ENCODE peak calls at places on chromosomes 7 and 10, in ten cellular contexts. One of them, this sample, is unnamed.

GRCh38 chr10:88437411-88437810 is 145.7 kb downstream of the RNLS start:
- DNase-seq in cardiac septum: no peak
- DNase-seq in H4: no peak
- DNase-seq in GM18507: no peak
- DNase-seq in T-helper 1 cell: no peak
- DNase-seq in C1 segment of cervical spinal cord: no peak
- DNase-seq in activated effector memory CD4-positive, alpha-beta T cell treated with anti-CD3 and anti-CD28 coated beads, Interleukin-2, amount 50 U/mL, for 16 hours: no peak
- DNase-seq in NAMALWA: no peak
- DNase-seq in posterior cingulate gyrus: no peak
- DNase-seq in Caco-2: no peak
- DNase-seq in this sample: no peak

GRCh38 chr7:107078517-107078966 is 34.0 kb downstream of the PRKAR2B start:
- DNase-seq in cardiac septum: no peak
- DNase-seq in H4: no peak
- DNase-seq in GM18507: no peak
- DNase-seq in T-helper 1 cell: no peak
- DNase-seq in C1 segment of cervical spinal cord: no peak
- DNase-seq in activated effector memory CD4-positive, alpha-beta T cell treated with anti-CD3 and anti-CD28 coated beads, Interleukin-2, amount 50 U/mL, for 16 hours: no peak
- DNase-seq in NAMALWA: no peak
- DNase-seq in posterior cingulate gyrus: no peak
- DNase-seq in Caco-2: no peak
- DNase-seq in this sample: no peak

GRCh38 chr7:30997316-30997715 is 33.6 kb downstream of the GHRHR start:
- DNase-seq in cardiac septum: no peak
- DNase-seq in H4: no peak
- DNase-seq in GM18507: no peak
- DNase-seq in T-helper 1 cell: no peak
- DNase-seq in C1 segment of cervical spinal cord: no peak
- DNase-seq in activated effector memory CD4-positive, alpha-beta T cell treated with anti-CD3 and anti-CD28 coated beads, Interleukin-2, amount 50 U/mL, for 16 hours: no peak
- DNase-seq in NAMALWA: no peak
- DNase-seq in posterior cingulate gyrus: no peak
- DNase-seq in Caco-2: no peak
- DNase-seq in this sample: no peak

GRCh38 chr7:140003913-140004382 is 58.8 kb downstream of the PARP12 start:
- DNase-seq in cardiac septum: no peak
- DNase-seq in H4: peak
- DNase-seq in GM18507: peak
- DNase-seq in T-helper 1 cell: no peak
- DNase-seq in C1 segment of cervical spinal cord: no peak
- DNase-seq in activated effector memory CD4-positive, alpha-beta T cell treated with anti-CD3 and anti-CD28 coated beads, Interleukin-2, amount 50 U/mL, for 16 hours: no peak
- DNase-seq in NAMALWA: peak
- DNase-seq in posterior cingulate gyrus: no peak
- DNase-seq in Caco-2: peak
- DNase-seq in this sample: no peak

GRCh38 chr10:100338434-100339036 is 8.5 kb upstream of the SCD start:
- DNase-seq in cardiac septum: peak
- DNase-seq in H4: peak
- DNase-seq in GM18507: no peak
- DNase-seq in T-helper 1 cell: peak
- DNase-seq in C1 segment of cervical spinal cord: peak
- DNase-seq in activated effector memory CD4-positive, alpha-beta T cell treated with anti-CD3 and anti-CD28 coated beads, Interleukin-2, amount 50 U/mL, for 16 hours: peak
- DNase-seq in NAMALWA: peak
- DNase-seq in posterior cingulate gyrus: peak
- DNase-seq in Caco-2: peak
- DNase-seq in this sample: peak

GRCh38 chr10:103676058-103676785 is 179.2 kb downstream of the SH3PXD2A start:
- DNase-seq in cardiac septum: no peak
- DNase-seq in H4: no peak
- DNase-seq in GM18507: no peak
- DNase-seq in T-helper 1 cell: no peak
- DNase-seq in C1 segment of cervical spinal cord: no peak
- DNase-seq in activated effector memory CD4-positive, alpha-beta T cell treated with anti-CD3 and anti-CD28 coated beads, Interleukin-2, amount 50 U/mL, for 16 hours: no peak
- DNase-seq in NAMALWA: no peak
- DNase-seq in posterior cingulate gyrus: no peak
- DNase-seq in Caco-2: peak
- DNase-seq in this sample: no peak

GRCh38 chr7:92527300-92528187 is 776 bp downstream of the PEX1 start:
- DNase-seq in cardiac septum: no peak
- DNase-seq in H4: peak
- DNase-seq in GM18507: peak
- DNase-seq in T-helper 1 cell: peak
- DNase-seq in C1 segment of cervical spinal cord: no peak
- DNase-seq in activated effector memory CD4-positive, alpha-beta T cell treated with anti-CD3 and anti-CD28 coated beads, Interleukin-2, amount 50 U/mL, for 16 hours: peak
- DNase-seq in NAMALWA: peak
- DNase-seq in posterior cingulate gyrus: peak
- DNase-seq in Caco-2: peak
- DNase-seq in this sample: no peak

GRCh38 chr10:63681965-63682704 is 160.9 kb downstream of the REEP3 start:
- DNase-seq in cardiac septum: no peak
- DNase-seq in H4: peak
- DNase-seq in GM18507: no peak
- DNase-seq in T-helper 1 cell: no peak
- DNase-seq in C1 segment of cervical spinal cord: no peak
- DNase-seq in activated effector memory CD4-positive, alpha-beta T cell treated with anti-CD3 and anti-CD28 coated beads, Interleukin-2, amount 50 U/mL, for 16 hours: no peak
- DNase-seq in NAMALWA: no peak
- DNase-seq in posterior cingulate gyrus: no peak
- DNase-seq in Caco-2: no peak
- DNase-seq in this sample: no peak

GRCh38 chr10:115659616-115660015 is 566.5 kb downstream of the ATRNL1 start:
- DNase-seq in cardiac septum: no peak
- DNase-seq in H4: no peak
- DNase-seq in GM18507: no peak
- DNase-seq in T-helper 1 cell: no peak
- DNase-seq in C1 segment of cervical spinal cord: no peak
- DNase-seq in activated effector memory CD4-positive, alpha-beta T cell treated with anti-CD3 and anti-CD28 coated beads, Interleukin-2, amount 50 U/mL, for 16 hours: no peak
- DNase-seq in NAMALWA: no peak
- DNase-seq in posterior cingulate gyrus: no peak
- DNase-seq in Caco-2: no peak
- DNase-seq in this sample: no peak

GRCh38 chr10:88062798-88063472 is 199.5 kb downstream of the PTEN start:
- DNase-seq in cardiac septum: no peak
- DNase-seq in H4: no peak
- DNase-seq in GM18507: no peak
- DNase-seq in T-helper 1 cell: no peak
- DNase-seq in C1 segment of cervical spinal cord: no peak
- DNase-seq in activated effector memory CD4-positive, alpha-beta T cell treated with anti-CD3 and anti-CD28 coated beads, Interleukin-2, amount 50 U/mL, for 16 hours: no peak
- DNase-seq in NAMALWA: no peak
- DNase-seq in posterior cingulate gyrus: no peak
- DNase-seq in Caco-2: no peak
- DNase-seq in this sample: no peak

GRCh38 chr7:5550831-5551230 is 127.2 kb upstream of the TNRC18 start:
- DNase-seq in cardiac septum: no peak
- DNase-seq in H4: peak
- DNase-seq in GM18507: no peak
- DNase-seq in T-helper 1 cell: no peak
- DNase-seq in C1 segment of cervical spinal cord: no peak
- DNase-seq in activated effector memory CD4-positive, alpha-beta T cell treated with anti-CD3 and anti-CD28 coated beads, Interleukin-2, amount 50 U/mL, for 16 hours: no peak
- DNase-seq in NAMALWA: no peak
- DNase-seq in posterior cingulate gyrus: no peak
- DNase-seq in Caco-2: peak
- DNase-seq in this sample: no peak

GRCh38 chr7:2403014-2403717 is at the start of gene CHST12:
- DNase-seq in cardiac septum: peak
- DNase-seq in H4: peak
- DNase-seq in GM18507: peak
- DNase-seq in T-helper 1 cell: peak
- DNase-seq in C1 segment of cervical spinal cord: peak
- DNase-seq in activated effector memory CD4-positive, alpha-beta T cell treated with anti-CD3 and anti-CD28 coated beads, Interleukin-2, amount 50 U/mL, for 16 hours: peak
- DNase-seq in NAMALWA: peak
- DNase-seq in posterior cingulate gyrus: peak
- DNase-seq in Caco-2: peak
- DNase-seq in this sample: peak

GRCh38 chr10:73998623-73999622 is 1.0 kb downstream of the VCL start:
- DNase-seq in cardiac septum: peak
- DNase-seq in H4: peak
- DNase-seq in GM18507: no peak
- DNase-seq in T-helper 1 cell: no peak
- DNase-seq in C1 segment of cervical spinal cord: peak
- DNase-seq in activated effector memory CD4-positive, alpha-beta T cell treated with anti-CD3 and anti-CD28 coated beads, Interleukin-2, amount 50 U/mL, for 16 hours: peak
- DNase-seq in NAMALWA: no peak
- DNase-seq in posterior cingulate gyrus: peak
- DNase-seq in Caco-2: peak
- DNase-seq in this sample: peak

GRCh38 chr10:129035052-129035805 is 431.8 kb upstream of the MGMT start:
- DNase-seq in cardiac septum: no peak
- DNase-seq in H4: no peak
- DNase-seq in GM18507: no peak
- DNase-seq in T-helper 1 cell: no peak
- DNase-seq in C1 segment of cervical spinal cord: no peak
- DNase-seq in activated effector memory CD4-positive, alpha-beta T cell treated with anti-CD3 and anti-CD28 coated beads, Interleukin-2, amount 50 U/mL, for 16 hours: peak
- DNase-seq in NAMALWA: no peak
- DNase-seq in posterior cingulate gyrus: no peak
- DNase-seq in Caco-2: no peak
- DNase-seq in this sample: no peak

GRCh38 chr7:31497501-31497900 is 16.4 kb upstream of the ITPRID1 start:
- DNase-seq in cardiac septum: no peak
- DNase-seq in H4: no peak
- DNase-seq in GM18507: no peak
- DNase-seq in T-helper 1 cell: no peak
- DNase-seq in C1 segment of cervical spinal cord: no peak
- DNase-seq in activated effector memory CD4-positive, alpha-beta T cell treated with anti-CD3 and anti-CD28 coated beads, Interleukin-2, amount 50 U/mL, for 16 hours: no peak
- DNase-seq in NAMALWA: no peak
- DNase-seq in posterior cingulate gyrus: no peak
- DNase-seq in Caco-2: no peak
- DNase-seq in this sample: no peak

GRCh38 chr7:6306471-6306870 is 34.0 kb upstream of the CYTH3 start:
- DNase-seq in cardiac septum: no peak
- DNase-seq in H4: peak
- DNase-seq in GM18507: no peak
- DNase-seq in T-helper 1 cell: no peak
- DNase-seq in C1 segment of cervical spinal cord: no peak
- DNase-seq in activated effector memory CD4-positive, alpha-beta T cell treated with anti-CD3 and anti-CD28 coated beads, Interleukin-2, amount 50 U/mL, for 16 hours: no peak
- DNase-seq in NAMALWA: no peak
- DNase-seq in posterior cingulate gyrus: no peak
- DNase-seq in Caco-2: no peak
- DNase-seq in this sample: no peak

GRCh38 chr10:48195803-48196202 is 78.7 kb downstream of the FRMPD2 start:
- DNase-seq in cardiac septum: no peak
- DNase-seq in H4: no peak
- DNase-seq in GM18507: no peak
- DNase-seq in T-helper 1 cell: no peak
- DNase-seq in C1 segment of cervical spinal cord: no peak
- DNase-seq in activated effector memory CD4-positive, alpha-beta T cell treated with anti-CD3 and anti-CD28 coated beads, Interleukin-2, amount 50 U/mL, for 16 hours: no peak
- DNase-seq in NAMALWA: no peak
- DNase-seq in posterior cingulate gyrus: no peak
- DNase-seq in Caco-2: no peak
- DNase-seq in this sample: no peak

This sample was measured in amygdala.